ENCODE peak calls at places on chromosome 9, in nine cellular contexts. I is WERI-Rb-1, O is fibroblast of lung, A is cardiac muscle cell, S is A549, U is pancreas, E is sigmoid colon, L is AG10803, R is mucosa of descending colon. B is an unnamed sample.

GRCh38 chr9:33187519-33188218 is 20.5 kb upstream of the B4GALT1 start:
- DNase-seq in I (peak), O (peak), A (peak), S (no peak), U (no peak), E (peak), L (peak), R (no peak), B (peak)

GRCh38 chr9:127796225-127796813 is 6.4 kb upstream of the FPGS start:
- DNase-seq in I (no peak), O (peak), A (no peak), S (no peak), U (peak), E (peak), L (peak), R (no peak), B (peak)

GRCh38 chr9:127698985-127699670 is 7.7 kb upstream of the CFAP157 start:
- DNase-seq in I (no peak), O (peak), A (peak), S (peak), U (peak), E (peak), L (peak), R (peak), B (peak)

GRCh38 chr9:5633243-5633642 is 4.3 kb downstream of the RIC1 start:
- DNase-seq in I (no peak), O (no peak), A (no peak), S (peak), U (no peak), E (no peak), L (peak), R (no peak), B (peak)

GRCh38 chr9:121331992-121332685 is 37.9 kb downstream of the STOM start:
- DNase-seq in I (no peak), O (peak), A (no peak), S (peak), U (no peak), E (peak), L (peak), R (no peak), B (peak)

GRCh38 chr9:76570820-76571219 is 111.8 kb downstream of the GCNT1 start:
- DNase-seq in I (no peak), O (no peak), A (no peak), S (no peak), U (no peak), E (no peak), L (no peak), R (no peak), B (no peak)

GRCh38 chr9:33506626-33507370 is 17.3 kb upstream of the ANKRD18B start:
- DNase-seq in I (no peak), O (peak), A (no peak), S (no peak), U (no peak), E (no peak), L (peak), R (no peak), B (peak)

GRCh38 chr9:113705938-113706519 is 170.1 kb upstream of the ZNF618 start:
- DNase-seq in I (no peak), O (no peak), A (peak), S (no peak), U (peak), E (no peak), L (no peak), R (no peak), B (no peak)

GRCh38 chr9:76902395-76902794 is 3.5 kb downstream of the PRUNE2 start:
- DNase-seq in I (no peak), O (no peak), A (no peak), S (no peak), U (no peak), E (no peak), L (no peak), R (no peak), B (no peak)

GRCh38 chr9:31304576-31304975 is 1079.9 kb upstream of the ACO1 start:
- DNase-seq in I (no peak), O (peak), A (no peak), S (no peak), U (no peak), E (no peak), L (peak), R (no peak), B (peak)

GRCh38 chr9:133981958-133982681 is 10.0 kb downstream of the VAV2 start:
- DNase-seq in I (no peak), O (no peak), A (no peak), S (no peak), U (no peak), E (peak), L (no peak), R (no peak), B (no peak)

DNA sequence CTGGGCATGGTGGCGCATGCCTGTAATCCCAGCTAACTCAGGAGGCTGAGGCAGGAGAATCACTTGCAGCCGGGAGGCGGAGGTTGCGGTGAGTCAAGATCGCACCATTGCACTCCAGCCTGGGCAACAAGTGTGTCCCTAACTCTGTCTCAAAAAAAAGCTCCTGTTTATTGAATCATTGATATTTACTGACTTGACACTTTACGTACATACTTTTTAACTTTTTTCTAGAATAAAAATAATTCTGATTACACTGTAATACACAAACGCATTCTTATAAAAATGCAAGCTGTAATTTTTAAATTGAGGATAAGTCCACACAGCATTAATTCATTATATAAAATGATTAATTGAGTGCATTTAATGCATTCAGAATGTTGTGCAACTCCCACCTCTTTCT is 15.6 kb downstream of the ERCC6L2 start:
- DNase-seq in I (no peak), O (peak), A (no peak), S (no peak), U (no peak), E (no peak), L (no peak), R (no peak), B (no peak)
- TF ChIP-seq CTCF in I (no peak), O (no peak), A (no peak), S (no peak), U (no peak), E (no peak), L (no peak), R (no peak), B (no peak)

GRCh38 chr9:130512199-130512598 is 67.2 kb upstream of the FUBP3 start:
- DNase-seq in I (no peak), O (no peak), A (no peak), S (no peak), U (no peak), E (no peak), L (no peak), R (no peak), B (no peak)
- TF ChIP-seq CTCF in I (no peak), O (no peak), A (no peak), S (no peak), U (no peak), E (no peak), L (no peak), R (no peak), B (no peak)

GRCh38 chr9:289121-289520 is 74.5 kb downstream of the DOCK8 start:
- DNase-seq in I (no peak), O (no peak), A (no peak), S (no peak), U (no peak), E (no peak), L (no peak), R (no peak), B (no peak)

GRCh38 chr9:297104-297794 is 82.6 kb downstream of the DOCK8 start:
- DNase-seq in I (no peak), O (no peak), A (no peak), S (peak), U (no peak), E (no peak), L (no peak), R (no peak), B (peak)

GRCh38 chr9:297795-298119 is 83.1 kb downstream of the DOCK8 start:
- DNase-seq in I (no peak), O (no peak), A (no peak), S (no peak), U (no peak), E (no peak), L (no peak), R (no peak), B (no peak)

DNA sequence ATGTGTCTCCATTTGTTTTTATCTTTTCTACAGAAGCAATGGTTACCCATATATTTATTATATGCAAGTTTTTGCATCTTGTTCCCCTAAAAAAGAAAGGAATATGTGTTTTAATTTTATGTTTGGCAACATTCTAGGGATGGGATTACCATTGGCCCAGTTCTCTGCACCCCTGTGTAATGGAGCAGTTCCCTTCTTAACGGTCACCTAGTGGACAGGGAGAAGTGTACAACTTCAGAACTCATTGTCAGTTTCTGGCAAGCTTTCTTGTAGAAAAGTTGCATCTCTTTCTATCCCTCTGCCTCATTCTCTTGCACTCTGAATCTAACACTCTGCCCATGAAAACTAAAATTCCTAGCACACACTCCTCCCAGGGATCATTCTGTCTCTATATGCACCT is 78.2 kb downstream of the DOCK8 start:
- DNase-seq in I (no peak), O (no peak), A (no peak), S (no peak), U (no peak), E (no peak), L (no peak), R (no peak), B (no peak)
- TF ChIP-seq CTCF in I (peak), O (no peak), A (no peak), S (no peak), U (no peak), E (no peak), L (no peak), R (no peak), B (no peak)

GRCh38 chr9:1732670-1733069 is 282.5 kb upstream of the SMARCA2 start:
- DNase-seq in I (no peak), O (no peak), A (no peak), S (no peak), U (no peak), E (no peak), L (no peak), R (no peak), B (no peak)
- TF ChIP-seq CTCF in I (no peak), O (no peak), A (peak), S (peak), U (no peak), E (no peak), L (no peak), R (no peak), B (no peak)

GRCh38 chr9:19087601-19088000 is 15.1 kb downstream of the HAUS6 start:
- DNase-seq in I (no peak), O (peak), A (no peak), S (no peak), U (no peak), E (no peak), L (no peak), R (no peak), B (peak)

GRCh38 chr9:19085295-19085694 is 17.4 kb downstream of the HAUS6 start:
- DNase-seq in I (no peak), O (peak), A (peak), S (peak), U (no peak), E (no peak), L (peak), R (no peak), B (no peak)
- TF ChIP-seq CTCF in I (peak), O (peak), A (peak), S (peak), U (no peak), E (no peak), L (peak), R (no peak), B (peak)

GRCh38 chr9:87259543-87259942 is 238.1 kb upstream of the DAPK1 start:
- DNase-seq in I (no peak), O (peak), A (no peak), S (no peak), U (no peak), E (no peak), L (peak), R (no peak), B (peak)

GRCh38 chr9:87266697-87267096 is 231.0 kb upstream of the DAPK1 start:
- DNase-seq in I (no peak), O (no peak), A (no peak), S (no peak), U (no peak), E (no peak), L (no peak), R (no peak), B (no peak)

GRCh38 chr9:87260171-87260570 is 237.5 kb upstream of the DAPK1 start:
- DNase-seq in I (no peak), O (no peak), A (no peak), S (no peak), U (no peak), E (no peak), L (peak), R (no peak), B (no peak)

GRCh38 chr9:87267251-87267679 is 230.4 kb upstream of the DAPK1 start:
- DNase-seq in I (no peak), O (no peak), A (no peak), S (no peak), U (no peak), E (peak), L (peak), R (no peak), B (no peak)

GRCh38 chr9:87263291-87263690 is 234.4 kb upstream of the DAPK1 start:
- DNase-seq in I (no peak), O (no peak), A (no peak), S (peak), U (no peak), E (no peak), L (no peak), R (no peak), B (no peak)
- TF ChIP-seq CTCF in I (peak), O (no peak), A (peak), S (no peak), U (no peak), E (no peak), L (no peak), R (no peak), B (no peak)

GRCh38 chr9:70506159-70506558 is 91.7 kb upstream of the KLF9 start:
- DNase-seq in I (no peak), O (peak), A (no peak), S (no peak), U (no peak), E (no peak), L (peak), R (no peak), B (peak)

GRCh38 chr9:70511858-70512257 is 97.4 kb upstream of the KLF9 start:
- DNase-seq in I (no peak), O (no peak), A (no peak), S (no peak), U (no peak), E (no peak), L (no peak), R (no peak), B (no peak)

GRCh38 chr9:70504814-70505213 is 90.4 kb upstream of the KLF9 start:
- DNase-seq in I (no peak), O (peak), A (no peak), S (no peak), U (no peak), E (no peak), L (peak), R (no peak), B (peak)

GRCh38 chr9:70514273-70514672 is 99.8 kb upstream of the KLF9 start:
- DNase-seq in I (no peak), O (no peak), A (no peak), S (no peak), U (no peak), E (no peak), L (no peak), R (no peak), B (no peak)

DNA sequence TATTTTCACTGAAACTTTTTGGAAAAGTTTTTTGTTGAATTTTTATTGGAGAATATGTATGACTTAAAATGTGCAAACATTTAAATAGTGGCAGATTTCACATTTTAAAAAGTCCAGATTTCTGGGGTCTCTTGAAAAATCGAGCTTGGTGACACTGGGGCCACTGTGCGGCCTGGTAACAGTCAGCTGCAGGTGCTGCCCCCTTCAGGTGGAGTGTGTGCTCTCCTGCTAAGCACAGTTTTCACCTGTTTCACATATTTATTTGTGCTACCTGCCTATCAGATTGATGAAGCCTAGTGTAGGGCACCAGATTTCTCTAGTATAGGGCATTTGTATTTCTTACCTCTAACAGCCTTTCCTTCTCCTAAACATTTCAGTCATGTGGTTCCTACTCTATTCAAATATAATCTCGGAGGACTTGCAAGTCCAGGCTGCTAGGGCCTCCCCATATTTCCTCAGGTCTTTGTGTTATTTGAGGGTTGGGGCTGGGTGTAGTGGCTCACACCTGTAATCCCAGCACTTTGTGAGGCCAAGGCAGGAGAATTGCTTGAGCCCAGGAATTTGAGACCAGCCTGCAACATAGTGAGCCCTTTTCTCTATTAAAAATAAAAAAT is 95.8 kb upstream of the KLF9 start:
- DNase-seq in I (peak), O (no peak), A (peak), S (peak), U (peak), E (no peak), L (no peak), R (no peak), B (peak)
- TF ChIP-seq CTCF in I (peak), O (peak), A (peak), S (peak), U (peak), E (peak), L (peak), R (no peak), B (peak)

DNA sequence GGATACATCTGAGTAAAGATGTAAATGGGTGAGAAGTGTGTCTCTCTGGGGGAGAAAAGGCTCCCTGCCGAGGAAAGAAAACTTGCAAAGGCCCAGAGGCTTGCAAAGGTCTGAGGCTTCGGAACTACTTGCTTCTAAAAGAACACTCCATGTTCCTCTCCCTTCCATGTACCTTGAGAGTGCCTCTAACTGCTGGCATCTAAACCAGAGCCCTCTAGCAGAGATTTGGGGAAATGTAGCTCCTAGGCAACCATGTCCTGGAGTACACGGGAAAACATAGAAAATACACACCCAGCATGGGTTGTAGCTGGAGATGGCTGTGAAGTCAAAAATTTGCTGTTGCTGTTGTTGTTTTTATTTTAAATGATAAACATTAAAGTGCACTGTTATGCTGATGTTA is 151.6 kb downstream of the SYK start:
- DNase-seq in I (no peak), O (no peak), A (no peak), S (no peak), U (no peak), E (no peak), L (no peak), R (no peak), B (no peak)
- TF ChIP-seq CTCF in I (no peak), O (no peak), A (no peak), S (no peak), U (no peak), E (no peak), L (no peak), R (no peak), B (no peak)

DNA sequence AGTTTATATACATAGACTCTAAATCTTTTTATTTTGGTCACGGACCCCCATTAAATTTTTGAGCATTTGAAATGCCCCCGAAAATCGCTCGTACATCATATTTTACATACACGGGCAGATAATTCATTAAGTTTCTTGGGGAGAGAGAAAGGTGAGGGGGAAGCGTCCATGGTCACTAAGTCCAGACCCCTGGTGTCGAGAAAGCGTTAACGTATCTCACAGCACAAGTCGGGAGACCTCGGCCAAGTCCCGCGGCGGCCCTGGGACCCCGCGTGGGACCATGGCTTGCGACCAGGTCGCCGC is 794 bp downstream of the PTBP3 start:
- DNase-seq in I (no peak), O (no peak), A (no peak), S (no peak), U (no peak), E (no peak), L (no peak), R (no peak), B (no peak)
- TF ChIP-seq CTCF in I (peak), O (peak), A (peak), S (no peak), U (no peak), E (no peak), L (peak), R (no peak), B (no peak)

DNA sequence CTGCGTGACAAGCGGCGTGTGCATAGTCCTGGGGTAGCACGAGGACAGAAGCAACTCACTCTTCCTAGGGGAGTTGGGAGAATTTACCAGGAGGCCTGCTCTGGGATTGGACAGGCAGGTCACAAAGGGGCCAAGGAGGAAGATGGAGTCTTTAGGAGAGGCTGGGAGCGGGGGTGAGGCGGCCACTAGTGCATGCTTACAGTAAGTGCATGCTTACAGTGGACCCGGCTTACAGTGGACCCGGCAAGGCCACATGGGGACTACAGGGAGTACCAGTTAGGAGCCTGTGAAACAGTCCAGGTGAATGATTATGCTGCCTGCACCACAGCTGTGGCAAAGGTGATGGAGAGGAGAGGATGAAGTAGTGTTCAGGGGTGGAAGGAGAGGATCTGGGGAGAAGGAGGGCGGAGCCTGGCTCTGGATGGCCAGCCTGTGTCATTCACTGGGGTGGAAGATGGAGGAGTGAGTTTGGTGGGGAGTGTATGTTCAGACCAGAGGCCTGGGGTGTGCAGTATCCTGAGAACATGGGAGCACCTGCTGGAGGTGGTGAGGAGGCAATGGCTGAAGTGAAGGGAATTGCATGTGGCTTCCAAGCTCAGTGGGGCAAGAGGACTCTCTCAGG is 78.7 kb downstream of the CRB2 start:
- DNase-seq in I (peak), O (no peak), A (peak), S (peak), U (no peak), E (peak), L (no peak), R (no peak), B (peak)
- TF ChIP-seq CTCF in I (peak), O (no peak), A (no peak), S (no peak), U (no peak), E (no peak), L (no peak), R (no peak), B (no peak)

B was measured in cardiac fibroblast.